ENCODE peak calls at places on chromosomes 1 and 21, in five cellular contexts. G, P, Y, A and T are unnamed samples. For H3K4me1, the result is how much of the 10 kb centered on the place peaks cover.

GRCh38 chr1:156471496-156472490 is 28.8 kb downstream of the MEF2D start:
- DNase-seq in A (peak), G (peak), P (no peak), Y (no peak), T (no peak)

GRCh38 chr1:113652773-113653172 is 106.5 kb downstream of the PHTF1 start:
- DNase-seq in Y (no peak), A (no peak), G (no peak), P (no peak), T (no peak)

GRCh38 chr1:11749203-11749689 is 12.7 kb upstream of the C1orf167 start:
- DNase-seq in G (no peak), A (peak), Y (peak), P (peak), T (peak)

GRCh38 chr1:206714331-206715058 is 29.8 kb downstream of the MAPKAPK2 start:
- DNase-seq in P (no peak), A (no peak), G (peak), Y (no peak), T (no peak)

GRCh38 chr1:78887459-78887858 is 119.1 kb downstream of the ADGRL4 start:
- DNase-seq in Y (no peak), P (no peak), G (no peak), A (no peak), T (no peak)

GRCh38 chr1:174262747-174263241 is 103.5 kb downstream of the RABGAP1L start:
- DNase-seq in G (peak), Y (peak), P (peak), A (no peak), T (peak)

GRCh38 chr1:207025144-207025880 is 7.2 kb downstream of the C1orf116 start:
- DNase-seq in G (no peak), A (no peak), Y (peak), P (no peak), T (no peak)

GRCh38 chr1:224160171-224160682 is 22.8 kb upstream of the DEGS1 start:
- DNase-seq in G (no peak), P (no peak), Y (no peak), A (no peak), T (no peak)

GRCh38 chr1:159798893-159799292 is 3.3 kb upstream of the FCRL6 start:
- DNase-seq in Y (peak), G (peak), P (peak), A (peak), T (peak)

GRCh38 chr21:35850542-35851103 is 209.7 kb downstream of the SETD4 start:
- DNase-seq in Y (no peak), G (no peak), P (no peak), A (peak), T (no peak)

GRCh38 chr1:96291468-96291867 is 430.1 kb upstream of the PTBP2 start:
- DNase-seq in Y (no peak), A (no peak), G (no peak), P (no peak), T (no peak)

GRCh38 chr1:51093566-51093965 is 8.5 kb upstream of the C1orf185 start:
- DNase-seq in P (no peak), Y (no peak), A (no peak), G (no peak), T (no peak)

GRCh38 chr1:31765041-31765467 is 914 bp upstream of the ADGRB2 start:
- DNase-seq in G (no peak), A (peak), Y (peak), P (no peak), T (peak)

GRCh38 chr1:31762726-31763670 is 1.1 kb downstream of the ADGRB2 start:
- DNase-seq in Y (peak), A (peak), P (peak), G (peak), T (peak)

GRCh38 chr1:31763671-31764306 is 351 bp downstream of the ADGRB2 start:
- DNase-seq in Y (peak), A (no peak), G (no peak), P (no peak), T (peak)

GRCh38 chr1:31765516-31765915 is 1.4 kb upstream of the ADGRB2 start:
- DNase-seq in G (no peak), A (no peak), P (no peak), Y (no peak), T (no peak)

DNA sequence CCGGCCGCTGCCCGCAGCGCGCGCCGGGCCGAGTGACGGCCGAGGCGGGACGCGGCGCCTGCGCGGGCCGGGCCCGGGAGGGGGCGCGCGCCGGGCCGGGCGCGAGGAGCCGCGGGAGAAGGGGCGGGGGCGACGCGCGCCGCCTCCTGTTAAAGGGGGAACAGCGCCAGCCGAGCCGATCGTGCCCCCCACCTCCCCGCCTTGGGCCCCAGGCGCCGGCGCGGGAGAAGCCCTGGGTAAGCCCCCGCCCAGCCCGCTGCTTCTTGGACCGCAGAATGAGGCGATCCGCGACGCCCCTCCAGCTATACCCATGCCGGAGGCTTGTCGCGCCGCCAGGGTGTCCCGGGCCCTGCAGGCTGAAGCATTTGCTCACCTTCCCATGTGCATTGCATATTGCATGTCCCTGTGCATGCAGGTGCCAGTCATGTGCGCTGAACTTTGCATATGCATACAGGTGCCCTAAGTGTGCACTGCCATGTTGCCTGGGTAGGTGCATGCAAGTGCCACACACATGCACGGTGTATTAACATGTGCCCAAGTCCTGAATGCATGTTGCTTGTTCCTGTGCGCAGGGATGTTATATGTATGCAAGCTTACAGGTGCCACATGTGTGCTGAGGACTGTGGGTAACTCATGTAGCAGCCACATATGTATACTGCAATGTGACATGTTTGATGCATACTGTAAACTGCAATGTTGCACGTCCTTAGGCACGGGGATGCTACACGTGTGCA is at the start of gene ADGRB2:
- DNase-seq in P (no peak), A (no peak), G (no peak), Y (peak), T (peak)
- TF ChIP-seq CTCF in P (peak), A (no peak), G (no peak), Y (peak), T (no peak)

GRCh38 chr1:220884109-220884980 is 5.1 kb downstream of the HLX start:
- DNase-seq in G (no peak), P (no peak), Y (peak), A (no peak), T (no peak)
- H3K4me1 ChIP-seq in G (under half), P (under half), Y (under half), A (under half), T (under half)

GRCh38 chr1:43360616-43361015 is 1.8 kb downstream of the CDC20 start:
- DNase-seq in A (no peak), P (no peak), G (no peak), Y (no peak), T (no peak)
- H3K4me3 ChIP-seq in A (no peak), P (peak), G (no peak), Y (peak), T (peak)

GRCh38 chr1:3321559-3322439 is 132.7 kb upstream of the ARHGEF16 start:
- DNase-seq in P (no peak), Y (no peak), G (no peak), A (no peak), T (no peak)

GRCh38 chr1:3322440-3323020 is 131.9 kb upstream of the ARHGEF16 start:
- DNase-seq in P (no peak), G (no peak), A (no peak), Y (no peak), T (no peak)

GRCh38 chr1:3318329-3318728 is 136.1 kb upstream of the ARHGEF16 start:
- DNase-seq in A (no peak), P (no peak), Y (no peak), G (no peak), T (no peak)

GRCh38 chr1:3319874-3320245 is 134.6 kb upstream of the ARHGEF16 start:
- DNase-seq in G (no peak), Y (peak), P (peak), A (peak), T (no peak)

GRCh38 chr1:3320246-3321152 is 134.0 kb upstream of the ARHGEF16 start:
- DNase-seq in P (no peak), Y (no peak), A (no peak), G (no peak), T (peak)
- TF ChIP-seq CTCF in P (no peak), Y (no peak), A (no peak), G (no peak), T (no peak)

GRCh38 chr1:109296782-109297181 is 10.0 kb downstream of the MYBPHL start:
- DNase-seq in P (no peak), A (no peak), G (no peak), Y (no peak), T (no peak)

GRCh38 chr1:109295712-109296415 is 10.9 kb downstream of the MYBPHL start:
- DNase-seq in Y (no peak), A (no peak), P (no peak), G (no peak), T (no peak)

GRCh38 chr1:109290998-109291397 is 8.1 kb upstream of the PSRC1 start:
- DNase-seq in Y (no peak), A (no peak), P (no peak), G (no peak), T (no peak)

GRCh38 chr1:109293026-109293425 is 10.1 kb upstream of the PSRC1 start:
- DNase-seq in Y (no peak), G (no peak), A (no peak), P (no peak), T (no peak)

GRCh38 chr1:109294481-109294880 is 11.5 kb upstream of the PSRC1 start:
- DNase-seq in Y (no peak), G (no peak), A (no peak), P (no peak), T (no peak)
- H3K4me1 ChIP-seq in Y (under half), G (under half), A (under half), P (under half), T (under half)

GRCh38 chr1:46302091-46303037 is 1.1 kb downstream of the LRRC41 start:
- DNase-seq in A (peak), G (peak), Y (peak), P (no peak), T (peak)

GRCh38 chr1:46303038-46303871 is at the start of the genes LRRC41 and UQCRH:
- DNase-seq in Y (peak), P (peak), G (peak), A (peak), T (peak)

GRCh38 chr1:46301406-46302090 is 1.9 kb downstream of the LRRC41 start:
- DNase-seq in G (no peak), Y (peak), P (no peak), A (peak), T (peak)

GRCh38 chr1:46298387-46298786 is 5.0 kb downstream of the LRRC41 start:
- DNase-seq in G (no peak), P (no peak), Y (no peak), A (no peak), T (no peak)

DNA sequence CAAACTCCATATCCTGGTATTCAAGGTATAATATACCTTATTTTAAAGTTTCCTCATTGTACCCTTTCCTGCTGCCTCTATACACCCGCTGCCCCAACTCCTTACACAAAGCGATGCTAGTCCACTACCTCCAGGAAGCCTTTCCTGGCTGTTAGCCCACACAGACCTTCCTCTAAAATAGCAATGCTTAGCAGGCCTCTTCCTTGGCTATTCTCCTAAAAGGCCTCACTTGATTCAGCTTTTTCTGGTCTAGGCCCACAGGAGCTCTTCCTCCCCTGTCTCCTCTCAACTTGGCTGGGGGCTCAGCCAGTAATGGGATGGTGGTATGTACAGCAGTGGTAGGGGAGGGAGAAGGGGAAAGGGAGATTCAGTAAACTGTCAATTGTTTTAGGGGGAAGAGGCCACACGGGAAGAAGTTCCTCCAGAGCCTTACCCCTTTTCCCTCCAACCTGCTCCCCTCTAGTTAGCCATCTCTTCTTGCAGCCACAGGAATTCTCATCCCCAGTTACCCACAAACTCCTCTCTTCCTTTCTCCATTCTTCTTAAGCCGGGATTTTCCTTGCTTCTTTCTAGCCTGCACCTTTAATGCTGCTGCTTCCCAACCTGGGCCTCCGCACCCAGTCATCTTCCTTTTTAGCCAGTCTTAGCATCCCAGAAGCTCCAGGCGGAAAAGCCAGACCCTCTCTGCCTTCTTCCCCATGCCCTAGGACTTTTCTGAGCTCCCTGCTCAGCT is 2.6 kb downstream of the LRRC41 start:
- DNase-seq in P (no peak), Y (no peak), G (peak), A (peak), T (no peak)
- H3K4me3 ChIP-seq in P (peak), Y (peak), G (peak), A (peak), T (peak)

DNA sequence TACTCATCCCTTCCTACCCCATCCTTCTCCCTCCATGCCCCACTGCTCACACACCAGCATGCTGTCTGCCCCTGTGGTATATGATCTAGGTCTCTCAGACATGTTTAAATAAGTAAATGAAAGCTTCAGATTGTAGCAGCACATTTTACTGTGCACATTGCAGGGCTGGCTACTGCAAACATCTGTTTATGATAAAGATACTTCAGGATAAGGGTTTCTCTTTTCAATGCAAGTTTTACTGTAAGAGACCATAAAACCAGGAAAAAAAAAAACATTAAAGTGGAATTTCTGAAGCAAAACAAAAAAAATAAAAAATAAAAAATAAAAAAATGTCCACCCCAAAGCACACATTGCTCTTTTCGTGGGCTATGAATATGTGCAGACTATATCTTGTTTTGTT is 184.4 kb downstream of the USH2A start:
- DNase-seq in A (no peak), Y (no peak), P (no peak), G (no peak), T (no peak)
- TF ChIP-seq CTCF in A (no peak), Y (no peak), P (no peak), G (no peak), T (no peak)

DNA sequence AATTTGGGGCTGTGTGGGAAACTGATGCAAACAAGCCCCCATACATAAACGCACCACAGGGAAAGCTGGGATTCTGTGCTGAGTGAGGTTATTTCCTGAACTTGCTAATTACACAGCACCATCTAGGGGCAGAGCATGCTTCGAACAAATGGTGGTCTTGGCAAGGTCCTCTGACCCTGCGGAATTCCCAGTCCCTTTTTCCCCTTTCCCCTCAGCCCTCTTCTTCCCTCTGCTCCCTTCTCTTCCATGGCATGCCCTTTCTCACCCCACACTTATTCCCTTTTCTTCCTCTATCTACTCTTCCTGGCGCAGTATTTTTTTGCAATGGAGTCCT is 134.5 kb upstream of the VANGL1 start:
- DNase-seq in G (no peak), A (no peak), Y (peak), P (no peak), T (peak)
- H3K4me1 ChIP-seq in G (under half), A (under half), Y (under half), P (under half), T (under half)

DNA sequence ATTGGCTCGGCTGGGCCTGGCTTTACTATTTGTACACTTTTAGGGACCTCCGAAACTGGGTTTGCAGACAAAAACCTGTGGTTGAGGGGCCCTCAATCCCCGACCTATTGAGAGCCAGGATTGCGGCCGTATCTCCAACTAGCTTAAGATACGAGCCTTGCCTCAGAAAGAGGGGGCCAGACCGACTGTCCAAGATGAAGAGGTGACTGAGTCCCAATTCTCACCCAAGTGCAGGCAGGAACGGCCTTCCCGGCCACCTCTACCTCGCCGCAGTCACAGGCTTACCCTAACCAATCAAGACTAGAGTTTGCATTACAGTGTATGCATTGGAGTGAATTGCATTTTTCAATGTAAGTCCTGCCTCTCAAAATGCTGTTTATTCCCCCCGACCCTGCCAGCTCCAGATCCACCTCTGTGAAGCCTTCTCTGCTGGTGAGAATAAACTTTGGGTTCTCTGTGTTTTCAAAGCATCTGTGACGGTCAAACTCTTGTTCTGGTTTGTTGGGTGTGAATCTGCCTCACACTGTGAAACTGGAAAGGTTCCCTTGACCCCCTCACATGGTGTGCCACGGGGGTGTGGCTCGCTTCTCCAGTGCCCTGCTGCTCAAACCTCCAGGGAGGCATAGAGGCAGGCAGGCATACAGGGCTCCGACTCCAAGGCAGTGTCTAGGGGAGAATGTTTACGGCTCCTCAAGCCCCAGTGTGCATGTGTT is 62.2 kb upstream of the WLS start:
- DNase-seq in A (no peak), G (no peak), P (no peak), Y (peak), T (no peak)
- H3K4me3 ChIP-seq in A (no peak), G (no peak), P (no peak), Y (peak), T (no peak)